ENCODE peak calls at places on chromosomes 3 and 15, in four cellular contexts. S is right cardiac atrium, B is aorta, Q is adipocyte. J is an unnamed sample. For H3K27me3, the result is how much of the 10 kb centered on the place peaks cover.

GRCh38 chr3:54122046-54122801 is at the start of gene CACNA2D3:
- DNase-seq in B (no peak), S (peak), Q (peak), J (no peak)

GRCh38 chr15:51334011-51334426 is 4.4 kb downstream of the CYP19A1 start:
- DNase-seq in B (no peak), Q (no peak), S (no peak), J (no peak)

GRCh38 chr3:9701006-9701405 is 2.6 kb upstream of the CPNE9 start:
- DNase-seq in Q (no peak), B (no peak), S (no peak), J (no peak)

GRCh38 chr3:62167566-62168262 is 205.6 kb downstream of the FEZF2 start:
- DNase-seq in B (no peak), Q (no peak), S (no peak), J (no peak)

GRCh38 chr15:94231728-94232086 is 346 bp downstream of the MCTP2 start:
- DNase-seq in Q (peak), B (no peak), S (peak), J (no peak)

GRCh38 chr3:13650210-13651056 is 101.5 kb downstream of the FBLN2 start:
- DNase-seq in S (peak), Q (peak), B (peak), J (peak)

GRCh38 chr3:113516115-113516505 is 1.2 kb upstream of the SPICE1 start:
- DNase-seq in S (no peak), B (no peak), Q (no peak), J (no peak)

GRCh38 chr3:148128136-148128535 is 569.6 kb upstream of the AGTR1 start:
- DNase-seq in B (no peak), Q (no peak), S (no peak), J (no peak)

GRCh38 chr3:15750143-15750542 is 47.6 kb downstream of the ANKRD28 start:
- DNase-seq in Q (no peak), S (no peak), B (no peak), J (no peak)

GRCh38 chr3:30623375-30623774 is 17.0 kb downstream of the TGFBR2 start:
- DNase-seq in B (no peak), Q (no peak), S (no peak), J (no peak)

GRCh38 chr15:36479200-36479896 is 100.1 kb upstream of the CDIN1 start:
- DNase-seq in B (no peak), S (no peak), Q (no peak), J (no peak)

GRCh38 chr15:49927462-49927861 is 191.6 kb downstream of the ATP8B4 start:
- DNase-seq in Q (peak), B (no peak), S (no peak), J (no peak)

GRCh38 chr3:100603449-100603848 is 6.0 kb upstream of the ADGRG7 start:
- DNase-seq in S (no peak), Q (peak), B (no peak), J (peak)

GRCh38 chr3:22937536-22937935 is 265.6 kb upstream of the UBE2E2 start:
- DNase-seq in S (no peak), Q (peak), B (no peak), J (no peak)

GRCh38 chr3:114745322-114746240 is 401.5 kb downstream of the ZBTB20 start:
- DNase-seq in B (no peak), Q (peak), S (no peak), J (peak)

GRCh38 chr3:50358355-50358926 is 880 bp downstream of the TMEM115 start:
- DNase-seq in Q (no peak), S (no peak), B (no peak), J (no peak)

GRCh38 chr3:65953301-65953812 is 85.4 kb downstream of the MAGI1 start:
- DNase-seq in B (no peak), Q (no peak), S (peak), J (peak)

GRCh38 chr3:49017229-49017615 is 1.2 kb downstream of the DALRD3 start:
- DNase-seq in Q (no peak), B (no peak), S (no peak), J (no peak)

GRCh38 chr3:165156757-165157156 is 39.4 kb downstream of the SLITRK3 start:
- DNase-seq in B (no peak), Q (no peak), S (no peak), J (no peak)

GRCh38 chr15:100097342-100097899 is 244.4 kb downstream of the ADAMTS17 start:
- DNase-seq in S (no peak), B (no peak), Q (no peak), J (no peak)

GRCh38 chr15:44370830-44371229 is 56.6 kb upstream of the CTDSPL2 start:
- DNase-seq in Q (no peak), B (no peak), S (no peak), J (no peak)

GRCh38 chr15:92117301-92117731 is 263.8 kb downstream of the SLCO3A1 start:
- DNase-seq in Q (peak), B (no peak), S (peak), J (no peak)

GRCh38 chr3:129023909-129024308 is 22.8 kb downstream of the EFCC1 start:
- DNase-seq in Q (no peak), B (no peak), S (no peak), J (no peak)

GRCh38 chr3:111732248-111732879 is 126.7 kb upstream of the PHLDB2 start:
- DNase-seq in Q (no peak), B (no peak), S (no peak), J (no peak)

GRCh38 chr3:190436356-190436755 is 13.3 kb downstream of the TMEM207 start:
- DNase-seq in S (no peak), Q (no peak), B (no peak), J (no peak)
- H3K27me3 ChIP-seq in S (under half), Q (under half), B (under half), J (under half)

GRCh38 chr3:79766474-79767193 is 1.2 kb downstream of the ROBO1 start:
- DNase-seq in S (no peak), B (no peak), Q (no peak), J (peak)
- H3K27me3 ChIP-seq in S (under half), B (under half), Q (under half), J (under half)

DNA sequence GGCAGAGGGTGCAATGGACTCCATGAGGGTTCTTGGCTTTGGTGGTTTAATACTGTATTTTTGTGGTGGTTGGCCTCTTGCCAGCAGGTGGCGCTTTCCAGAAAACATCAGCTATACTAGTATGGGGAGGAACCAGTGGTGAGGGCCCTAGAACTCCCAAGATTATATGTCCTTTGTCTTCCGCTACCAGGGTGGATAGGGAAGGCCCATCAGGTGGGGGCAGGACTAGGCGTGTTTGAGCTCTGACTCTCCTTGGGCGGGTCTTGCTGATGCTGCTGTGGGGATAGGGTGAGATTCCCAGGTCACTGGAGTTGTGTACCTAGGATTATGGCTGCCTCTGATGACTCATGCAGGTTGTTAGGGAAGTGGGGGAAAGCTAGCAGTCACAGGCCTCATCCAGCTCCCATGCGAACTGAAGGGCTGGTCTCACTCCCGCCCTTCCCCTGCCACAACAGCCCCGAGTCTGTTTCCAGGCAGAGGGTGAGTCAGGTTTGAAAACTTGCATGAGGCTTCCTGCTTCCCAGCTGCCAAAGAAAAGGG is 357.7 kb downstream of the OTOL1 start:
- DNase-seq in S (no peak), Q (peak), B (peak), J (peak)
- H3K27me3 ChIP-seq in S (under half), Q (under half), B (under half), J (under half)

GRCh38 chr3:75655501-75655904 is 8.6 kb upstream of the FRG2C start:
- DNase-seq in S (peak), B (no peak), Q (no peak), J (no peak)
- H3K27me3 ChIP-seq in S (under half), B (under half), Q (under half), J (under half)